ENCODE peak calls at places on chromosomes 13 and 19, in six cellular contexts. One of them, this sample, is unnamed.

GRCh38 chr19:8445488-8446001 is 770 bp downstream of the HNRNPM start:
- DNase-seq in stomach: peak; percentile 67
- DNase-seq in Peyer's patch: peak; percentile 68
- DNase-seq in heart left ventricle: peak; percentile 67
- DNase-seq in astrocyte: no peak
- DNase-seq in AG04450: no peak
- DNase-seq in this sample: peak; percentile 60

GRCh38 chr13:23007430-23007829 is 173.3 kb upstream of the SGCG start:
- DNase-seq in heart left ventricle: no peak
- DNase-seq in Peyer's patch: no peak
- DNase-seq in stomach: no peak
- DNase-seq in AG04450: no peak
- DNase-seq in astrocyte: no peak
- DNase-seq in this sample: no peak

GRCh38 chr19:17393914-17394313 is at the start of gene CCDC194:
- DNase-seq in AG04450: no peak
- DNase-seq in astrocyte: no peak
- DNase-seq in heart left ventricle: no peak
- DNase-seq in stomach: no peak
- DNase-seq in Peyer's patch: no peak
- DNase-seq in this sample: no peak

GRCh38 chr13:37198629-37199028 is 93.2 kb upstream of the CSNK1A1L start:
- DNase-seq in stomach: no peak
- DNase-seq in AG04450: no peak
- DNase-seq in Peyer's patch: no peak
- DNase-seq in astrocyte: no peak
- DNase-seq in heart left ventricle: no peak
- DNase-seq in this sample: no peak

GRCh38 chr13:111267784-111268183 is 52.7 kb upstream of the TEX29 start:
- DNase-seq in AG04450: peak; percentile 34
- DNase-seq in heart left ventricle: no peak
- DNase-seq in astrocyte: no peak
- DNase-seq in stomach: no peak
- DNase-seq in Peyer's patch: no peak
- DNase-seq in this sample: no peak

GRCh38 chr19:54916822-54917221 is 10.9 kb downstream of the NCR1 start:
- DNase-seq in astrocyte: no peak
- DNase-seq in stomach: no peak
- DNase-seq in Peyer's patch: no peak
- DNase-seq in heart left ventricle: no peak
- DNase-seq in AG04450: no peak
- DNase-seq in this sample: no peak

GRCh38 chr13:82720961-82721360 is 1161.3 kb downstream of the SLITRK1 start:
- DNase-seq in heart left ventricle: no peak
- DNase-seq in AG04450: no peak
- DNase-seq in stomach: no peak
- DNase-seq in astrocyte: no peak
- DNase-seq in Peyer's patch: no peak
- DNase-seq in this sample: no peak

GRCh38 chr19:35075202-35076025 is 33.9 kb downstream of the HPN start:
- DNase-seq in heart left ventricle: no peak
- DNase-seq in AG04450: no peak
- DNase-seq in stomach: no peak
- DNase-seq in astrocyte: no peak
- DNase-seq in Peyer's patch: no peak
- DNase-seq in this sample: no peak

GRCh38 chr19:48400018-48400742 is 6.7 kb downstream of the GRIN2D start:
- DNase-seq in astrocyte: peak; percentile 62
- DNase-seq in Peyer's patch: peak; percentile 73
- DNase-seq in stomach: peak; percentile 61
- DNase-seq in AG04450: no peak
- DNase-seq in heart left ventricle: no peak
- DNase-seq in this sample: no peak

GRCh38 chr13:31686660-31687430 is 52.5 kb upstream of the RXFP2 start:
- DNase-seq in Peyer's patch: no peak
- DNase-seq in stomach: no peak
- DNase-seq in AG04450: no peak
- DNase-seq in heart left ventricle: no peak
- DNase-seq in astrocyte: no peak
- DNase-seq in this sample: no peak

GRCh38 chr19:2039959-2040646 is 10.9 kb downstream of the MKNK2 start:
- DNase-seq in stomach: no peak
- DNase-seq in AG04450: no peak
- DNase-seq in astrocyte: no peak
- DNase-seq in heart left ventricle: no peak
- DNase-seq in Peyer's patch: no peak
- DNase-seq in this sample: no peak

GRCh38 chr19:42121666-42122069 is 10.6 kb downstream of the POU2F2 start:
- DNase-seq in stomach: no peak
- DNase-seq in AG04450: peak; percentile 49
- DNase-seq in astrocyte: peak; percentile 69
- DNase-seq in Peyer's patch: peak; percentile 88
- DNase-seq in heart left ventricle: peak; percentile 52
- DNase-seq in this sample: no peak

GRCh38 chr13:111393221-111393790 is 72.9 kb downstream of the TEX29 start:
- DNase-seq in AG04450: no peak
- DNase-seq in astrocyte: no peak
- DNase-seq in Peyer's patch: no peak
- DNase-seq in heart left ventricle: peak; percentile 9
- DNase-seq in stomach: peak; percentile 9
- DNase-seq in this sample: no peak

GRCh38 chr19:1214862-1215731 is 9.5 kb downstream of the STK11 start:
- DNase-seq in AG04450: no peak
- DNase-seq in Peyer's patch: no peak
- DNase-seq in heart left ventricle: peak; percentile 74
- DNase-seq in astrocyte: no peak
- DNase-seq in stomach: peak; percentile 82
- DNase-seq in this sample: no peak

GRCh38 chr19:4911786-4912672 is 2.7 kb downstream of the UHRF1 start:
- DNase-seq in stomach: peak; percentile 52
- DNase-seq in heart left ventricle: no peak
- DNase-seq in astrocyte: peak; percentile 100
- DNase-seq in AG04450: peak; percentile 99
- DNase-seq in Peyer's patch: peak; percentile 77
- DNase-seq in this sample: peak; percentile 70

GRCh38 chr13:110156186-110157065 is 150.5 kb downstream of the COL4A1 start:
- DNase-seq in heart left ventricle: no peak
- DNase-seq in Peyer's patch: no peak
- DNase-seq in AG04450: no peak
- DNase-seq in astrocyte: peak; percentile 74
- DNase-seq in stomach: no peak
- DNase-seq in this sample: no peak

GRCh38 chr13:94153586-94153985 is 325.9 kb downstream of the DCT start:
- DNase-seq in astrocyte: no peak
- DNase-seq in heart left ventricle: no peak
- DNase-seq in Peyer's patch: no peak
- DNase-seq in AG04450: no peak
- DNase-seq in stomach: no peak
- DNase-seq in this sample: no peak

GRCh38 chr19:36745870-36746269 is 26.7 kb downstream of the ZNF850 start:
- DNase-seq in heart left ventricle: no peak
- DNase-seq in AG04450: no peak
- DNase-seq in Peyer's patch: no peak
- DNase-seq in astrocyte: no peak
- DNase-seq in stomach: no peak
- DNase-seq in this sample: no peak

GRCh38 chr13:35139591-35139990 is 197.5 kb downstream of the NBEA start:
- DNase-seq in heart left ventricle: no peak
- DNase-seq in Peyer's patch: no peak
- DNase-seq in stomach: no peak
- DNase-seq in astrocyte: peak; percentile 45
- DNase-seq in AG04450: no peak
- DNase-seq in this sample: no peak

GRCh38 chr13:67736646-67737420 is 506.7 kb upstream of the PCDH9 start:
- DNase-seq in Peyer's patch: no peak
- DNase-seq in heart left ventricle: no peak
- DNase-seq in stomach: no peak
- DNase-seq in astrocyte: peak; percentile 89
- DNase-seq in AG04450: peak; percentile 37
- DNase-seq in this sample: no peak

GRCh38 chr13:43339843-43340550 is 316.6 kb downstream of the DNAJC15 start:
- DNase-seq in Peyer's patch: no peak
- DNase-seq in stomach: no peak
- DNase-seq in AG04450: no peak
- DNase-seq in heart left ventricle: no peak
- DNase-seq in astrocyte: no peak
- DNase-seq in this sample: no peak

GRCh38 chr13:39095500-39095899 is 57.2 kb downstream of the NHLRC3 start:
- DNase-seq in Peyer's patch: no peak
- DNase-seq in AG04450: no peak
- DNase-seq in heart left ventricle: no peak
- DNase-seq in astrocyte: no peak
- DNase-seq in stomach: no peak
- DNase-seq in this sample: no peak

GRCh38 chr19:16888629-16889371 is at the start of gene F2RL3:
- DNase-seq in heart left ventricle: peak; percentile 70
- DNase-seq in astrocyte: peak; percentile 2
- DNase-seq in stomach: peak; percentile 38
- DNase-seq in AG04450: no peak
- DNase-seq in Peyer's patch: peak; percentile 81
- DNase-seq in this sample: peak; percentile 59

GRCh38 chr13:83677985-83678384 is 204.3 kb downstream of the SLITRK1 start:
- DNase-seq in astrocyte: no peak
- DNase-seq in stomach: no peak
- DNase-seq in AG04450: no peak
- DNase-seq in heart left ventricle: no peak
- DNase-seq in Peyer's patch: no peak
- DNase-seq in this sample: no peak

GRCh38 chr13:86585826-86586225 is 786.6 kb upstream of the SLITRK6 start:
- DNase-seq in heart left ventricle: no peak
- DNase-seq in astrocyte: peak; percentile 78
- DNase-seq in AG04450: peak; percentile 89
- DNase-seq in stomach: no peak
- DNase-seq in Peyer's patch: peak; percentile 58
- DNase-seq in this sample: no peak

GRCh38 chr13:26855071-26855470 is 94.5 kb upstream of the GPR12 start:
- DNase-seq in Peyer's patch: no peak
- DNase-seq in AG04450: no peak
- DNase-seq in astrocyte: no peak
- DNase-seq in heart left ventricle: no peak
- DNase-seq in stomach: no peak
- DNase-seq in this sample: no peak

GRCh38 chr13:34347784-34348573 is 530.0 kb downstream of the RFC3 start:
- DNase-seq in Peyer's patch: no peak
- DNase-seq in AG04450: no peak
- DNase-seq in astrocyte: no peak
- DNase-seq in heart left ventricle: peak; percentile 23
- DNase-seq in stomach: peak; percentile 63
- DNase-seq in this sample: no peak

GRCh38 chr13:27960362-27961226 is 8.5 kb downstream of the CDX2 start:
- DNase-seq in stomach: peak; percentile 81
- DNase-seq in astrocyte: no peak
- DNase-seq in heart left ventricle: no peak
- DNase-seq in Peyer's patch: peak; percentile 85
- DNase-seq in AG04450: no peak
- DNase-seq in this sample: peak; percentile 57

GRCh38 chr19:9996541-9996940 is 13.8 kb downstream of the COL5A3 start:
- DNase-seq in AG04450: no peak
- DNase-seq in astrocyte: peak; percentile 34
- DNase-seq in heart left ventricle: no peak
- DNase-seq in stomach: no peak
- DNase-seq in Peyer's patch: no peak
- DNase-seq in this sample: no peak

GRCh38 chr19:44202974-44203373 is 9.4 kb upstream of the ZNF227 start:
- DNase-seq in heart left ventricle: no peak
- DNase-seq in Peyer's patch: no peak
- DNase-seq in stomach: no peak
- DNase-seq in AG04450: no peak
- DNase-seq in astrocyte: no peak
- DNase-seq in this sample: no peak

GRCh38 chr19:3357731-3358391 is 8.5 kb upstream of the NFIC start:
- DNase-seq in Peyer's patch: no peak
- DNase-seq in heart left ventricle: no peak
- DNase-seq in AG04450: no peak
- DNase-seq in stomach: no peak
- DNase-seq in astrocyte: no peak
- DNase-seq in this sample: no peak
- H3K27ac ChIP-seq in Peyer's patch: peak overlapping the region; percentile 99
- H3K27ac ChIP-seq in heart left ventricle: no peak overlapping the region
- H3K27ac ChIP-seq in AG04450: no peak overlapping the region
- H3K27ac ChIP-seq in stomach: peak overlapping the region; percentile 86
- H3K27ac ChIP-seq in astrocyte: no peak overlapping the region
- H3K27ac ChIP-seq in this sample: peak overlapping the region; percentile 61

DNA sequence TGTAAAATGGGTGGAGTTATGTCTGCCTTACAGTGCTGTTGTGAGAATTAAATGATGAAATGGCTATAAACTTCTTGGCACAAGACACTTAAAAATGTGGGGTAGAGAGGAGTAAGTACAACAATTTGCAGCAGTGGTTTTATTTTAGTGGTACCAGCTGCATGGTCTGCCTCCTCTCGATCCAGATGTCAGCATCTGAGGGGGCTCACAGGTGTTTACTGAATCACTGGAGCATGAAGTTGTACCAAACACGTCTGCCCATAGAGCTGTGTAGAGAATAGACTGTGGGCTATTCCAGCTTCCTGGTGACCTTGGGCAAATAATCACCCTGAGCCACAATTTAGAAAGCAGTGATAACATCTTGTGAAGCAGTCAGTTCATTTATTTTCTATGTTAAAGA is 11.1 kb downstream of the SLC10A2 start:
- DNase-seq in stomach: no peak
- DNase-seq in heart left ventricle: no peak
- DNase-seq in Peyer's patch: no peak
- DNase-seq in AG04450: no peak
- DNase-seq in astrocyte: no peak
- DNase-seq in this sample: no peak
- H3K9me3 ChIP-seq in stomach: peaks cover 23% of the 10 kb centered on the region
- H3K9me3 ChIP-seq in heart left ventricle: peaks cover 4% of the 10 kb centered on the region
- H3K9me3 ChIP-seq in Peyer's patch: no peaks in the 10 kb centered on the region
- H3K9me3 ChIP-seq in AG04450: peaks cover 14% of the 10 kb centered on the region
- H3K9me3 ChIP-seq in astrocyte: peaks cover 6% of the 10 kb centered on the region
- H3K9me3 ChIP-seq in this sample: peaks cover 7% of the 10 kb centered on the region

GRCh38 chr19:24033962-24034342 is 53.0 kb upstream of the ZNF254 start:
- DNase-seq in stomach: peak; percentile 60
- DNase-seq in astrocyte: peak; percentile 57
- DNase-seq in AG04450: peak; percentile 21
- DNase-seq in Peyer's patch: peak; percentile 70
- DNase-seq in heart left ventricle: peak; percentile 31
- DNase-seq in this sample: peak; percentile 63
- H3K27me3 ChIP-seq in stomach: no peaks in the 10 kb centered on the region
- H3K27me3 ChIP-seq in astrocyte: no peaks in the 10 kb centered on the region
- H3K27me3 ChIP-seq in AG04450: no peaks in the 10 kb centered on the region
- H3K27me3 ChIP-seq in Peyer's patch: no peaks in the 10 kb centered on the region
- H3K27me3 ChIP-seq in heart left ventricle: no peaks in the 10 kb centered on the region
- H3K27me3 ChIP-seq in this sample: no peaks in the 10 kb centered on the region

GRCh38 chr19:40719414-40719894 is 2.5 kb downstream of the ITPKC start:
- DNase-seq in astrocyte: no peak
- DNase-seq in Peyer's patch: no peak
- DNase-seq in AG04450: no peak
- DNase-seq in heart left ventricle: no peak
- DNase-seq in stomach: no peak
- DNase-seq in this sample: no peak
- H3K27ac ChIP-seq in astrocyte: no peak overlapping the region
- H3K27ac ChIP-seq in Peyer's patch: peak overlapping the region; percentile 98
- H3K27ac ChIP-seq in AG04450: no peak overlapping the region
- H3K27ac ChIP-seq in heart left ventricle: peak overlapping the region; percentile 97
- H3K27ac ChIP-seq in stomach: peak overlapping the region; percentile 100
- H3K27ac ChIP-seq in this sample: peak overlapping the region; percentile 77

GRCh38 chr19:56577719-56578602 is 10.7 kb downstream of the ZNF470 start:
- DNase-seq in astrocyte: no peak
- DNase-seq in stomach: no peak
- DNase-seq in heart left ventricle: no peak
- DNase-seq in AG04450: no peak
- DNase-seq in Peyer's patch: no peak
- DNase-seq in this sample: no peak
- H3K9me3 ChIP-seq in astrocyte: peaks cover 66% of the 10 kb centered on the region
- H3K9me3 ChIP-seq in stomach: peaks cover 98% of the 10 kb centered on the region
- H3K9me3 ChIP-seq in heart left ventricle: peaks cover 74% of the 10 kb centered on the region
- H3K9me3 ChIP-seq in AG04450: peaks cover 31% of the 10 kb centered on the region
- H3K9me3 ChIP-seq in Peyer's patch: peaks cover 51% of the 10 kb centered on the region
- H3K9me3 ChIP-seq in this sample: peaks cover 22% of the 10 kb centered on the region